ENCODE peak calls at places on chromosomes 4 and X, in nine cellular contexts. K is omental fat pad, D is astrocyte of the spinal cord, A is nephron progenitor cell, M is cardiac fibroblast, B is tibial nerve, G is psoas muscle, W is GM23338, P is AG04450. C is an unnamed sample.

GRCh38 chr4:103201724-103202123 is 3.6 kb upstream of the CENPE start:
- DNase-seq in K (no peak), D (no peak), A (no peak), M (no peak), B (no peak), G (no peak), W (peak), P (no peak), C (no peak)

GRCh38 chr4:113756005-113756410 is 5.5 kb downstream of the CAMK2D start:
- DNase-seq in K (no peak), D (peak), A (no peak), M (peak), B (no peak), G (no peak), W (peak), P (no peak), C (peak)

GRCh38 chr4:148397771-148398170 is 44.4 kb downstream of the NR3C2 start:
- DNase-seq in K (no peak), D (no peak), A (no peak), M (no peak), B (no peak), G (no peak), W (no peak), P (no peak), C (no peak)

GRCh38 chrX:131802836-131803626 is 220.1 kb upstream of the STK26 start:
- DNase-seq in K (no peak), D (peak), A (no peak), M (no peak), B (no peak), G (peak), W (peak), P (no peak), C (peak)

GRCh38 chr4:185716008-185716976 is 95.7 kb downstream of the SORBS2 start:
- DNase-seq in K (no peak), D (no peak), A (peak), M (no peak), B (no peak), G (no peak), W (no peak), P (no peak), C (no peak)

GRCh38 chr4:11455201-11455835 is 26.6 kb upstream of the HS3ST1 start:
- DNase-seq in K (no peak), D (no peak), A (no peak), M (no peak), B (no peak), G (no peak), W (no peak), P (no peak), C (no peak)

GRCh38 chr4:38832624-38833528 is 23.7 kb downstream of the TLR6 start:
- DNase-seq in K (no peak), D (no peak), A (no peak), M (no peak), B (no peak), G (no peak), W (peak), P (no peak), C (no peak)

GRCh38 chr4:149145803-149146202 is 669.8 kb downstream of the IQCM start:
- DNase-seq in K (no peak), D (peak), A (no peak), M (peak), B (no peak), G (no peak), W (no peak), P (peak), C (no peak)

GRCh38 chrX:46727445-46727844 is 31.5 kb downstream of the SLC9A7 start:
- DNase-seq in K (no peak), D (no peak), A (no peak), M (peak), B (no peak), G (no peak), W (no peak), P (no peak), C (no peak)

GRCh38 chr4:144905286-144905685 is 192.7 kb downstream of the ANAPC10 start:
- DNase-seq in K (no peak), D (no peak), A (no peak), M (no peak), B (no peak), G (no peak), W (peak), P (no peak), C (no peak)

GRCh38 chr4:153788419-153789276 is at the start of gene SFRP2:
- DNase-seq in K (no peak), D (no peak), A (peak), M (no peak), B (no peak), G (peak), W (peak), P (no peak), C (peak)

GRCh38 chrX:69313622-69314290 is 148.5 kb upstream of the PJA1 start:
- DNase-seq in K (no peak), D (no peak), A (no peak), M (no peak), B (no peak), G (no peak), W (no peak), P (no peak), C (no peak)

GRCh38 chr4:71607780-71608673 is 175.9 kb downstream of the GC start:
- DNase-seq in K (no peak), D (peak), A (no peak), M (peak), B (no peak), G (no peak), W (no peak), P (peak), C (no peak)

GRCh38 chrX:121823406-121823805 is 776.0 kb downstream of the GLUD2 start:
- DNase-seq in K (no peak), D (no peak), A (no peak), M (no peak), B (no peak), G (no peak), W (no peak), P (no peak), C (no peak)

GRCh38 chr4:29565256-29565655 is 1154.9 kb upstream of the PCDH7 start:
- DNase-seq in K (no peak), D (no peak), A (no peak), M (no peak), B (no peak), G (no peak), W (no peak), P (no peak), C (no peak)

GRCh38 chr4:145520172-145520571 is 38.5 kb downstream of the SMAD1 start:
- DNase-seq in K (no peak), D (no peak), A (no peak), M (no peak), B (no peak), G (no peak), W (no peak), P (no peak), C (no peak)

GRCh38 chr4:64144994-64145393 is 264.3 kb downstream of the TECRL start:
- DNase-seq in K (no peak), D (no peak), A (no peak), M (no peak), B (no peak), G (no peak), W (no peak), P (no peak), C (no peak)

GRCh38 chrX:72349190-72349589 is 43.5 kb upstream of the CITED1 start:
- DNase-seq in K (no peak), D (no peak), A (no peak), M (peak), B (no peak), G (no peak), W (no peak), P (no peak), C (peak)

GRCh38 chr4:1400191-1400805 is 5.9 kb downstream of the NKX1-1 start:
- DNase-seq in K (no peak), D (no peak), A (peak), M (no peak), B (no peak), G (no peak), W (no peak), P (no peak), C (no peak)

GRCh38 chrX:152872522-152872921 is 25.3 kb upstream of the ZNF185 start:
- DNase-seq in K (no peak), D (no peak), A (no peak), M (no peak), B (no peak), G (no peak), W (no peak), P (no peak), C (no peak)

GRCh38 chr4:105894570-105895323 is 524 bp upstream of the NPNT start:
- DNase-seq in K (no peak), D (peak), A (no peak), M (no peak), B (no peak), G (peak), W (peak), P (no peak), C (peak)

GRCh38 chr4:41418444-41418843 is 119.5 kb upstream of the LIMCH1 start:
- DNase-seq in K (no peak), D (peak), A (no peak), M (peak), B (no peak), G (peak), W (peak), P (no peak), C (no peak)

GRCh38 chr4:88803600-88804096 is 106.0 kb upstream of the NAP1L5 start:
- DNase-seq in K (no peak), D (peak), A (no peak), M (peak), B (peak), G (peak), W (no peak), P (peak), C (no peak)

GRCh38 chrX:1452497-1453389 is at the start of gene ASMTL:
- DNase-seq in K (peak), D (peak), A (peak), M (peak), B (peak), G (peak), W (peak), P (peak), C (peak)

GRCh38 chr4:169668069-169668721 is 47.8 kb downstream of the CLCN3 start:
- DNase-seq in K (no peak), D (no peak), A (no peak), M (no peak), B (no peak), G (no peak), W (no peak), P (no peak), C (no peak)

GRCh38 chr4:10283761-10284160 is 167.2 kb upstream of the WDR1 start:
- DNase-seq in K (no peak), D (no peak), A (no peak), M (no peak), B (no peak), G (no peak), W (no peak), P (no peak), C (no peak)

GRCh38 chr4:159487284-159487747 is 384.4 kb downstream of the RAPGEF2 start:
- DNase-seq in K (no peak), D (peak), A (peak), M (peak), B (peak), G (no peak), W (peak), P (peak), C (peak)

GRCh38 chr4:165794834-165795233 is 78.2 kb upstream of the TLL1 start:
- DNase-seq in K (no peak), D (no peak), A (no peak), M (no peak), B (no peak), G (no peak), W (no peak), P (no peak), C (no peak)

GRCh38 chr4:2694691-2695090 is 61.4 kb downstream of the TNIP2 start:
- DNase-seq in K (no peak), D (peak), A (no peak), M (peak), B (no peak), G (no peak), W (no peak), P (no peak), C (no peak)

GRCh38 chr4:142226014-142226413 is 589.6 kb downstream of the IL15 start:
- DNase-seq in K (no peak), D (no peak), A (no peak), M (no peak), B (no peak), G (no peak), W (no peak), P (no peak), C (no peak)

GRCh38 chrX:3052864-3053263 is 11.6 kb downstream of the ARSF start:
- DNase-seq in K (no peak), D (no peak), A (no peak), M (no peak), B (no peak), G (no peak), W (no peak), P (no peak), C (no peak)

GRCh38 chrX:101759000-101759399 is 99.3 kb upstream of the ARMCX2 start:
- DNase-seq in K (no peak), D (peak), A (peak), M (peak), B (peak), G (peak), W (peak), P (peak), C (no peak)

GRCh38 chr4:27003602-27004238 is 143.1 kb downstream of the STIM2 start:
- DNase-seq in K (no peak), D (peak), A (no peak), M (peak), B (no peak), G (no peak), W (no peak), P (no peak), C (no peak)

DNA sequence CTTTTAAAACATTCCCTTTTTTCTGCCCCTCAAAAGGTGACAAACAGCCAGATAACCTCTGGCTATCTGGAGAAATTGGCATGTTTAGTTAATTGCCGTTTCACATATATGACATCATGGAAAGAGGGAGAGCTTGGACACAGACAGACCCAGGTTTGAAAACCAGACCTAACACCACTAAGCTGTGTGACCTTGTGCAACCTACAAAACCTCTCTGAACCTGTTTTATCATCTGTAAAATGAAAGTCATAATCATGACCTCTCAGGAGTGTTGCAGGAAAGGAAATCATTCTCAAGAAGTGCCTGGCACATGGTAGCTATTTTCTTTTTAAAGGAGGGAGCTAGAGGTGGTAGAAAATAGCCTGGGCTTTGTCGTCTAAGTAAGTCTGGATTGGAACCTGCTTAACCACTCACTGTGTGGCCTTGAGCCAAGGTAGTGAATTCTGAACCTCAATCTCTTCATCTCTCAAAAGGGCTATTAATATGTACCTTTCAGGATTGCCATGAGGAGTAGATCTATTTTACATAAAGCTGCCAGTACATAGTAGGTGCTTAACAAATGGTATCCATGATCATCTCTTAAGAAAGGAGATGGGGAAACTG is 363.5 kb downstream of the BCOR start:
- DNase-seq in K (no peak), D (no peak), A (no peak), M (no peak), B (no peak), G (no peak), W (no peak), P (no peak), C (no peak)
- TF ChIP-seq CTCF in K (no peak), D (no peak), A (no peak), M (no peak), B (no peak), G (no peak), W (no peak), P (no peak), C (no peak)

GRCh38 chr4:7042697-7043464 is at the start of gene TADA2B:
- DNase-seq in K (peak), D (peak), A (peak), M (peak), B (peak), G (peak), W (peak), P (peak), C (peak)
- TF ChIP-seq CTCF in K (peak), D (peak), A (no peak), M (peak), B (peak), G (peak), W (no peak), P (no peak), C (peak)

GRCh38 chr4:12595986-12596385 is 888.2 kb downstream of the RAB28 start:
- DNase-seq in K (no peak), D (no peak), A (no peak), M (no peak), B (no peak), G (no peak), W (peak), P (no peak), C (no peak)
- TF ChIP-seq CTCF in K (no peak), D (no peak), A (no peak), M (peak), B (no peak), G (no peak), W (peak), P (no peak), C (no peak)

GRCh38 chr4:164748375-164748774 is 5.6 kb upstream of the SMIM31 start:
- DNase-seq in K (no peak), D (peak), A (no peak), M (peak), B (no peak), G (no peak), W (peak), P (no peak), C (peak)
- TF ChIP-seq CTCF in K (no peak), D (peak), A (peak), M (no peak), B (peak), G (no peak), W (peak), P (peak), C (no peak)

GRCh38 chr4:158410272-158410671 is 111.4 kb upstream of the RXFP1 start:
- DNase-seq in K (no peak), D (no peak), A (no peak), M (peak), B (no peak), G (no peak), W (peak), P (no peak), C (no peak)
- TF ChIP-seq CTCF in K (no peak), D (no peak), A (no peak), M (peak), B (no peak), G (no peak), W (peak), P (no peak), C (no peak)

DNA sequence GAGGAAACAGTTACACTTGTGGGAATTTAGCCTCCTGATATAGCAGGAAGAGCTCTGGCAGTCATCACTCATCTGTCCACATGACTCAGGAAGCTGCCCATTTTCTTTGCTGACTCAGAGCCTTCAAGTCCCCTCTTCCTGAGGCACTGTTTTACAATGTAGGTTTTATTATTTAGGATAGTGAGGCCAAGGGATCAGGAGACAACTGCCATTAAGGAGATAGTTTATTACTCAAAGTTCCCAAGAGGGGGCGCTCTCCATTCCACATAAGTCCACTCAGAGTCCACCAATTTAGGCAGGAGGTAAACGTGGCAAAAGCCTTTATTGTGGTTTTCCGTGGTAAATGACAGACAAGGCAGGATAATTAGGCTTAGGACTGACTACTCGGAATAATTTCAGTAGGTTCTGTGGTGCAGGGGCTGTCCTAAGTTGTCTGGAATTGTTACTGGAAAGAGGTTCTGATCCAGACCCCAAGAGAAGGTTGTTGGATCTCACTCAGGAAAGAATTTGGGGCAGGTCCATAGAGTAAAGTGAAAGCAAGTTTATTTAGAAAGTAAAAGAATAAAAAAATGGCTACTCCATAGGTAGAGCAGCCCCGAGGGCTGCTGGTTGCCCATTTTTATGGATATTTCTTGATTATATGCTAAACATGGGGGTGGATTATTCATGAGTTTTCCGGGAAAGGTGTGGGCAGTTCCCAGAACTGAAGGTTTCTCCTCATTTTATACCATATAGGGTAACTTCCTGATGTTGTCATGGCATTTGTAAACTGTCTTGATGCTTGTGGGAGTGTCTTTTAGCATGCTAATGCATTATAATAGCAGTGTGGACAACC is 96.0 kb upstream of the RAB40AL start:
- DNase-seq in K (no peak), D (peak), A (no peak), M (peak), B (no peak), G (no peak), W (peak), P (no peak), C (no peak)
- TF ChIP-seq CTCF in K (no peak), D (no peak), A (no peak), M (peak), B (no peak), G (no peak), W (peak), P (peak), C (no peak)

GRCh38 chr4:54840430-54840829 is 182.7 kb downstream of the KIT start:
- DNase-seq in K (no peak), D (no peak), A (no peak), M (no peak), B (no peak), G (no peak), W (no peak), P (no peak), C (no peak)
- TF ChIP-seq CTCF in K (no peak), D (no peak), A (no peak), M (no peak), B (no peak), G (no peak), W (no peak), P (no peak), C (no peak)